ENCODE peak calls at places on chromosomes 3 and 15, in eight cellular contexts. One of them, this sample, is unnamed.

GRCh38 chr3:66989860-66990696 is 8.0 kb upstream of the KBTBD8 start:
- DNase-seq in left ventricle myocardium inferior: no peak
- DNase-seq in body of pancreas: no peak
- DNase-seq in thoracic aorta: no peak
- DNase-seq in cardiac fibroblast: peak; percentile 4
- DNase-seq in GM12864: peak; percentile 67
- DNase-seq in psoas muscle: no peak
- DNase-seq in dorsolateral prefrontal cortex: no peak
- DNase-seq in this sample: no peak

GRCh38 chr15:57732526-57733331 is 26.2 kb downstream of the POLR2M start:
- DNase-seq in left ventricle myocardium inferior: peak; percentile 28
- DNase-seq in body of pancreas: peak; percentile 52
- DNase-seq in psoas muscle: no peak
- DNase-seq in GM12864: peak; percentile 4
- DNase-seq in thoracic aorta: no peak
- DNase-seq in cardiac fibroblast: peak; percentile 69
- DNase-seq in dorsolateral prefrontal cortex: no peak
- DNase-seq in this sample: peak; percentile 75

GRCh38 chr3:56937580-56937979 is 122.9 kb upstream of the SPATA12 start:
- DNase-seq in psoas muscle: no peak
- DNase-seq in body of pancreas: no peak
- DNase-seq in left ventricle myocardium inferior: no peak
- DNase-seq in thoracic aorta: no peak
- DNase-seq in dorsolateral prefrontal cortex: no peak
- DNase-seq in GM12864: no peak
- DNase-seq in cardiac fibroblast: no peak
- DNase-seq in this sample: no peak

GRCh38 chr3:101362408-101362807 is 42.0 kb upstream of the IMPG2 start:
- DNase-seq in psoas muscle: no peak
- DNase-seq in cardiac fibroblast: no peak
- DNase-seq in GM12864: no peak
- DNase-seq in body of pancreas: no peak
- DNase-seq in thoracic aorta: no peak
- DNase-seq in dorsolateral prefrontal cortex: no peak
- DNase-seq in left ventricle myocardium inferior: no peak
- DNase-seq in this sample: no peak

GRCh38 chr15:31442203-31443090 is 115.8 kb downstream of the KLF13 start:
- DNase-seq in dorsolateral prefrontal cortex: no peak
- DNase-seq in left ventricle myocardium inferior: no peak
- DNase-seq in thoracic aorta: no peak
- DNase-seq in GM12864: no peak
- DNase-seq in cardiac fibroblast: peak; percentile 83
- DNase-seq in psoas muscle: no peak
- DNase-seq in body of pancreas: no peak
- DNase-seq in this sample: peak; percentile 80

GRCh38 chr15:85840802-85841152 is 46.1 kb upstream of the KLHL25 start:
- DNase-seq in thoracic aorta: no peak
- DNase-seq in left ventricle myocardium inferior: no peak
- DNase-seq in psoas muscle: no peak
- DNase-seq in cardiac fibroblast: no peak
- DNase-seq in GM12864: no peak
- DNase-seq in body of pancreas: no peak
- DNase-seq in dorsolateral prefrontal cortex: no peak
- DNase-seq in this sample: no peak

GRCh38 chr3:73513260-73513659 is 111.5 kb downstream of the PDZRN3 start:
- DNase-seq in thoracic aorta: no peak
- DNase-seq in dorsolateral prefrontal cortex: no peak
- DNase-seq in psoas muscle: no peak
- DNase-seq in body of pancreas: peak; percentile 85
- DNase-seq in left ventricle myocardium inferior: no peak
- DNase-seq in GM12864: no peak
- DNase-seq in cardiac fibroblast: no peak
- DNase-seq in this sample: no peak

GRCh38 chr3:160768918-160769317 is 12.9 kb downstream of the PPM1L start:
- DNase-seq in left ventricle myocardium inferior: no peak
- DNase-seq in GM12864: no peak
- DNase-seq in dorsolateral prefrontal cortex: no peak
- DNase-seq in body of pancreas: no peak
- DNase-seq in cardiac fibroblast: no peak
- DNase-seq in thoracic aorta: no peak
- DNase-seq in psoas muscle: no peak
- DNase-seq in this sample: no peak

GRCh38 chr3:110494728-110495127 is 576.9 kb upstream of the NECTIN3 start:
- DNase-seq in left ventricle myocardium inferior: no peak
- DNase-seq in GM12864: no peak
- DNase-seq in cardiac fibroblast: no peak
- DNase-seq in body of pancreas: no peak
- DNase-seq in dorsolateral prefrontal cortex: no peak
- DNase-seq in thoracic aorta: no peak
- DNase-seq in psoas muscle: no peak
- DNase-seq in this sample: no peak

GRCh38 chr15:44537728-44538240 is 837 bp downstream of the EIF3J start:
- DNase-seq in GM12864: no peak
- DNase-seq in psoas muscle: no peak
- DNase-seq in thoracic aorta: no peak
- DNase-seq in body of pancreas: no peak
- DNase-seq in cardiac fibroblast: no peak
- DNase-seq in dorsolateral prefrontal cortex: no peak
- DNase-seq in left ventricle myocardium inferior: no peak
- DNase-seq in this sample: no peak

GRCh38 chr3:140576444-140576843 is 101.4 kb upstream of the TRIM42 start:
- DNase-seq in GM12864: no peak
- DNase-seq in left ventricle myocardium inferior: no peak
- DNase-seq in cardiac fibroblast: no peak
- DNase-seq in psoas muscle: no peak
- DNase-seq in thoracic aorta: no peak
- DNase-seq in dorsolateral prefrontal cortex: no peak
- DNase-seq in body of pancreas: no peak
- DNase-seq in this sample: no peak

GRCh38 chr3:188152660-188153497 is 1.1 kb upstream of the LPP start:
- DNase-seq in dorsolateral prefrontal cortex: no peak
- DNase-seq in GM12864: no peak
- DNase-seq in thoracic aorta: no peak
- DNase-seq in cardiac fibroblast: peak; percentile 78
- DNase-seq in psoas muscle: peak; percentile 80
- DNase-seq in body of pancreas: peak; percentile 48
- DNase-seq in left ventricle myocardium inferior: no peak
- DNase-seq in this sample: peak; percentile 76

GRCh38 chr15:66766282-66767228 is 64.5 kb downstream of the SMAD6 start:
- DNase-seq in cardiac fibroblast: no peak
- DNase-seq in dorsolateral prefrontal cortex: no peak
- DNase-seq in thoracic aorta: no peak
- DNase-seq in GM12864: no peak
- DNase-seq in left ventricle myocardium inferior: no peak
- DNase-seq in body of pancreas: no peak
- DNase-seq in psoas muscle: no peak
- DNase-seq in this sample: peak; percentile 80

GRCh38 chr3:188680189-188680588 is 491.6 kb upstream of the TPRG1 start:
- DNase-seq in GM12864: no peak
- DNase-seq in dorsolateral prefrontal cortex: no peak
- DNase-seq in body of pancreas: no peak
- DNase-seq in thoracic aorta: no peak
- DNase-seq in cardiac fibroblast: peak; percentile 79
- DNase-seq in psoas muscle: no peak
- DNase-seq in left ventricle myocardium inferior: no peak
- DNase-seq in this sample: no peak

GRCh38 chr3:159482241-159483031 is 506.2 kb upstream of the IL12A start:
- DNase-seq in thoracic aorta: no peak
- DNase-seq in dorsolateral prefrontal cortex: no peak
- DNase-seq in psoas muscle: no peak
- DNase-seq in body of pancreas: no peak
- DNase-seq in GM12864: no peak
- DNase-seq in left ventricle myocardium inferior: no peak
- DNase-seq in cardiac fibroblast: no peak
- DNase-seq in this sample: no peak

GRCh38 chr3:159487304-159487703 is 501.3 kb upstream of the IL12A start:
- DNase-seq in left ventricle myocardium inferior: no peak
- DNase-seq in cardiac fibroblast: no peak
- DNase-seq in GM12864: no peak
- DNase-seq in dorsolateral prefrontal cortex: no peak
- DNase-seq in thoracic aorta: no peak
- DNase-seq in psoas muscle: no peak
- DNase-seq in body of pancreas: no peak
- DNase-seq in this sample: no peak

GRCh38 chr3:159488657-159489056 is 500.0 kb upstream of the IL12A start:
- DNase-seq in body of pancreas: no peak
- DNase-seq in left ventricle myocardium inferior: no peak
- DNase-seq in psoas muscle: no peak
- DNase-seq in cardiac fibroblast: no peak
- DNase-seq in GM12864: no peak
- DNase-seq in thoracic aorta: no peak
- DNase-seq in dorsolateral prefrontal cortex: no peak
- DNase-seq in this sample: no peak

GRCh38 chr3:159486580-159486979 is 502.1 kb upstream of the IL12A start:
- DNase-seq in thoracic aorta: no peak
- DNase-seq in left ventricle myocardium inferior: no peak
- DNase-seq in cardiac fibroblast: peak; percentile 4
- DNase-seq in dorsolateral prefrontal cortex: no peak
- DNase-seq in body of pancreas: no peak
- DNase-seq in GM12864: no peak
- DNase-seq in psoas muscle: no peak
- DNase-seq in this sample: peak; percentile 15
- TF ChIP-seq CTCF in thoracic aorta: no peak
- TF ChIP-seq CTCF in left ventricle myocardium inferior: no peak
- TF ChIP-seq CTCF in cardiac fibroblast: peak; percentile 18
- TF ChIP-seq CTCF in dorsolateral prefrontal cortex: no peak
- TF ChIP-seq CTCF in body of pancreas: no peak
- TF ChIP-seq CTCF in GM12864: peak; percentile 66
- TF ChIP-seq CTCF in psoas muscle: no peak
- TF ChIP-seq CTCF in this sample: no peak

GRCh38 chr15:38312190-38312589 is 59.6 kb downstream of the SPRED1 start:
- DNase-seq in left ventricle myocardium inferior: no peak
- DNase-seq in dorsolateral prefrontal cortex: no peak
- DNase-seq in thoracic aorta: no peak
- DNase-seq in body of pancreas: no peak
- DNase-seq in cardiac fibroblast: no peak
- DNase-seq in GM12864: no peak
- DNase-seq in psoas muscle: no peak
- DNase-seq in this sample: no peak

GRCh38 chr15:38308797-38309196 is 56.2 kb downstream of the SPRED1 start:
- DNase-seq in thoracic aorta: no peak
- DNase-seq in cardiac fibroblast: no peak
- DNase-seq in left ventricle myocardium inferior: no peak
- DNase-seq in body of pancreas: no peak
- DNase-seq in psoas muscle: no peak
- DNase-seq in GM12864: no peak
- DNase-seq in dorsolateral prefrontal cortex: no peak
- DNase-seq in this sample: no peak

GRCh38 chr15:38304486-38304885 is 51.9 kb downstream of the SPRED1 start:
- DNase-seq in body of pancreas: no peak
- DNase-seq in dorsolateral prefrontal cortex: no peak
- DNase-seq in GM12864: no peak
- DNase-seq in psoas muscle: no peak
- DNase-seq in left ventricle myocardium inferior: no peak
- DNase-seq in thoracic aorta: no peak
- DNase-seq in cardiac fibroblast: no peak
- DNase-seq in this sample: no peak

GRCh38 chr15:38307251-38307650 is 54.6 kb downstream of the SPRED1 start:
- DNase-seq in left ventricle myocardium inferior: no peak
- DNase-seq in cardiac fibroblast: no peak
- DNase-seq in psoas muscle: no peak
- DNase-seq in dorsolateral prefrontal cortex: no peak
- DNase-seq in thoracic aorta: no peak
- DNase-seq in GM12864: no peak
- DNase-seq in body of pancreas: no peak
- DNase-seq in this sample: no peak

GRCh38 chr15:38308242-38308641 is 55.6 kb downstream of the SPRED1 start:
- DNase-seq in left ventricle myocardium inferior: no peak
- DNase-seq in psoas muscle: no peak
- DNase-seq in body of pancreas: no peak
- DNase-seq in cardiac fibroblast: no peak
- DNase-seq in dorsolateral prefrontal cortex: no peak
- DNase-seq in GM12864: no peak
- DNase-seq in thoracic aorta: no peak
- DNase-seq in this sample: no peak
- H3K4me3 ChIP-seq in left ventricle myocardium inferior: no peak overlapping the region
- H3K4me3 ChIP-seq in psoas muscle: no peak overlapping the region
- H3K4me3 ChIP-seq in body of pancreas: no peak overlapping the region
- H3K4me3 ChIP-seq in cardiac fibroblast: no peak overlapping the region
- H3K4me3 ChIP-seq in dorsolateral prefrontal cortex: no peak overlapping the region
- H3K4me3 ChIP-seq in GM12864: no peak overlapping the region
- H3K4me3 ChIP-seq in thoracic aorta: no peak overlapping the region
- H3K4me3 ChIP-seq in this sample: no peak overlapping the region

GRCh38 chr15:49506341-49506740 is 83.3 kb downstream of the FGF7 start:
- DNase-seq in body of pancreas: no peak
- DNase-seq in thoracic aorta: no peak
- DNase-seq in cardiac fibroblast: no peak
- DNase-seq in dorsolateral prefrontal cortex: no peak
- DNase-seq in GM12864: no peak
- DNase-seq in left ventricle myocardium inferior: no peak
- DNase-seq in psoas muscle: no peak
- DNase-seq in this sample: no peak
- TF ChIP-seq CTCF in body of pancreas: no peak
- TF ChIP-seq CTCF in thoracic aorta: no peak
- TF ChIP-seq CTCF in cardiac fibroblast: no peak
- TF ChIP-seq CTCF in dorsolateral prefrontal cortex: no peak
- TF ChIP-seq CTCF in GM12864: no peak
- TF ChIP-seq CTCF in left ventricle myocardium inferior: no peak
- TF ChIP-seq CTCF in psoas muscle: no peak
- TF ChIP-seq CTCF in this sample: no peak

DNA sequence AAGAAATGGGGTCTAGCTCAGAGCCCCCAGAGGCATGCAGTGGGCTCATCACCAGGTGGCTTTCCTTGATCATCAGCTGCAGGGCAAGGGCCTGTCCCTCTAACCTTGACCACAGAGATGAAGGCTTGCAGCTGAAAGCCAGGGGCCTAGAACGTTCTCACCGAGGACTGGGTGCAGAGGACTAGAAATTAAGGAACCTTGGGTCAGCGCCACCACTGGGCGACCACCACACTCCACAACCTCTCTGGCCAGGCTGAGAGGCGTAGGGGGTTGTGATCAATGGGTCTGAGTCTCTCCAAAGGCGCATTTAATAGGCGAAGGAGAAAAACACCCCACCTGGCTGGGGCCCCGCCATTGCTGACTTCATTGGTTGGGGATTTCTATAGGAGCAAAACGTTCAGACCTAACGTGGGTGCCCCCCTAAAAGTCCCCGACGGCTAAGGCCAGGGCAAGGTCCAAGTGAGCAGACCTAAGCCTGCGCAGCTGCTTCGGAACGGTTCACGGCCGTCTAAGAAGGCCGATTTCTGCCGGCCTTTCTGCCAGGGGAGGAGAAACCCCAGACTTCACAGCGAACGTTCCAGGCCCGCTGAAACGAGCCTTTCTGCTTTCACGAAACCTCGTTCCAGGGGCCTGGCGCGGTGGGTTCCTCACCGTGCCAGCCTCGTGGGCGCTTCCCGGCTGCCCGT is 915 bp downstream of the BCL2L10 start:
- DNase-seq in GM12864: no peak
- DNase-seq in cardiac fibroblast: no peak
- DNase-seq in psoas muscle: no peak
- DNase-seq in thoracic aorta: no peak
- DNase-seq in left ventricle myocardium inferior: no peak
- DNase-seq in dorsolateral prefrontal cortex: no peak
- DNase-seq in body of pancreas: no peak
- DNase-seq in this sample: no peak
- H3K4me3 ChIP-seq in GM12864: peak overlapping the region; percentile 43
- H3K4me3 ChIP-seq in cardiac fibroblast: peak overlapping the region; percentile 43
- H3K4me3 ChIP-seq in psoas muscle: peak overlapping the region; percentile 48
- H3K4me3 ChIP-seq in thoracic aorta: peak overlapping the region; percentile 70
- H3K4me3 ChIP-seq in left ventricle myocardium inferior: peak overlapping the region; percentile 62
- H3K4me3 ChIP-seq in dorsolateral prefrontal cortex: peak overlapping the region; percentile 54
- H3K4me3 ChIP-seq in body of pancreas: no peak overlapping the region
- H3K4me3 ChIP-seq in this sample: peak overlapping the region; percentile 36